ENCODE peak calls at places on chromosomes 11 and 22, in eight cellular contexts. P is tibial nerve, R is A549, E is Peyer's patch, G is HCT116, O is spleen, I is IMR-90, K is body of pancreas. H is an unnamed sample.

GRCh38 chr11:87324817-87325489 is 287.2 kb downstream of the TMEM135 start:
- DNase-seq in P (no peak), R (no peak), E (no peak), G (no peak), O (no peak), I (peak), K (no peak), H (no peak)

GRCh38 chr11:31870609-31871309 is 59.6 kb upstream of the PAX6 start:
- DNase-seq in P (peak), R (peak), E (no peak), G (peak), O (no peak), I (peak), K (peak), H (no peak)

GRCh38 chr11:43920598-43921419 is 21.6 kb upstream of the C11orf96 start:
- DNase-seq in P (peak), R (peak), E (no peak), G (peak), O (no peak), I (peak), K (peak), H (no peak)

GRCh38 chr22:37182101-37182948 is 5.7 kb downstream of the C1QTNF6 start:
- DNase-seq in P (no peak), R (no peak), E (no peak), G (no peak), O (peak), I (no peak), K (no peak), H (peak)

GRCh38 chr22:39068033-39068785 is 8.9 kb upstream of the APOBEC3G start:
- DNase-seq in P (no peak), R (no peak), E (no peak), G (no peak), O (no peak), I (no peak), K (no peak), H (no peak)

GRCh38 chr22:45579306-45579705 is 76.6 kb downstream of the FBLN1 start:
- DNase-seq in P (no peak), R (no peak), E (no peak), G (no peak), O (peak), I (no peak), K (no peak), H (no peak)

GRCh38 chr22:47610766-47611165 is 848.3 kb downstream of the TBC1D22A start:
- DNase-seq in P (no peak), R (no peak), E (no peak), G (no peak), O (peak), I (no peak), K (no peak), H (no peak)

GRCh38 chr11:2827792-2828191 is 57.8 kb downstream of the CDKN1C start:
- DNase-seq in P (no peak), R (no peak), E (no peak), G (no peak), O (no peak), I (no peak), K (no peak), H (no peak)

GRCh38 chr11:10322830-10323792 is 18.2 kb downstream of the ADM start:
- DNase-seq in P (no peak), R (peak), E (no peak), G (peak), O (no peak), I (peak), K (peak), H (peak)

GRCh38 chr11:45280449-45280848 is 5.7 kb downstream of the SYT13 start:
- DNase-seq in P (no peak), R (no peak), E (no peak), G (no peak), O (no peak), I (peak), K (no peak), H (no peak)

GRCh38 chr11:86577663-86578636 is 94.5 kb downstream of the ME3 start:
- DNase-seq in P (peak), R (peak), E (no peak), G (peak), O (peak), I (peak), K (peak), H (no peak)

GRCh38 chr11:12433571-12434061 is 56.2 kb downstream of the PARVA start:
- DNase-seq in P (no peak), R (no peak), E (no peak), G (no peak), O (no peak), I (peak), K (no peak), H (no peak)

GRCh38 chr11:86781546-86781945 is 18.8 kb upstream of the PRSS23 start:
- DNase-seq in P (no peak), R (no peak), E (no peak), G (no peak), O (no peak), I (no peak), K (no peak), H (no peak)

GRCh38 chr22:46974077-46974476 is 211.6 kb downstream of the TBC1D22A start:
- DNase-seq in P (no peak), R (no peak), E (no peak), G (no peak), O (no peak), I (no peak), K (no peak), H (no peak)

GRCh38 chr11:65260756-65261590 is 789 bp upstream of the POLA2 start:
- DNase-seq in P (peak), R (peak), E (no peak), G (no peak), O (no peak), I (no peak), K (no peak), H (no peak)

GRCh38 chr11:59923813-59924212 is 14.4 kb upstream of the OOSP1 start:
- DNase-seq in P (no peak), R (no peak), E (no peak), G (no peak), O (no peak), I (no peak), K (no peak), H (no peak)

GRCh38 chr22:37501610-37502341 is 15.6 kb upstream of the MFNG start:
- DNase-seq in P (peak), R (peak), E (no peak), G (no peak), O (no peak), I (peak), K (peak), H (no peak)

GRCh38 chr11:46674463-46675287 is 25.7 kb downstream of the ARHGAP1 start:
- DNase-seq in P (no peak), R (no peak), E (peak), G (no peak), O (peak), I (peak), K (no peak), H (no peak)

GRCh38 chr11:64204464-64204989 is 2.0 kb upstream of the FERMT3 start:
- DNase-seq in P (peak), R (peak), E (peak), G (peak), O (peak), I (peak), K (peak), H (peak)

GRCh38 chr11:64208086-64208795 is 1.7 kb downstream of the FERMT3 start:
- DNase-seq in P (no peak), R (no peak), E (no peak), G (no peak), O (peak), I (no peak), K (no peak), H (no peak)

GRCh38 chr11:64207247-64208085 is 945 bp downstream of the FERMT3 start:
- DNase-seq in P (peak), R (no peak), E (peak), G (no peak), O (peak), I (peak), K (no peak), H (no peak)

GRCh38 chr11:64208796-64209562 is 2.5 kb downstream of the FERMT3 start:
- DNase-seq in P (no peak), R (no peak), E (no peak), G (no peak), O (no peak), I (no peak), K (no peak), H (no peak)

DNA sequence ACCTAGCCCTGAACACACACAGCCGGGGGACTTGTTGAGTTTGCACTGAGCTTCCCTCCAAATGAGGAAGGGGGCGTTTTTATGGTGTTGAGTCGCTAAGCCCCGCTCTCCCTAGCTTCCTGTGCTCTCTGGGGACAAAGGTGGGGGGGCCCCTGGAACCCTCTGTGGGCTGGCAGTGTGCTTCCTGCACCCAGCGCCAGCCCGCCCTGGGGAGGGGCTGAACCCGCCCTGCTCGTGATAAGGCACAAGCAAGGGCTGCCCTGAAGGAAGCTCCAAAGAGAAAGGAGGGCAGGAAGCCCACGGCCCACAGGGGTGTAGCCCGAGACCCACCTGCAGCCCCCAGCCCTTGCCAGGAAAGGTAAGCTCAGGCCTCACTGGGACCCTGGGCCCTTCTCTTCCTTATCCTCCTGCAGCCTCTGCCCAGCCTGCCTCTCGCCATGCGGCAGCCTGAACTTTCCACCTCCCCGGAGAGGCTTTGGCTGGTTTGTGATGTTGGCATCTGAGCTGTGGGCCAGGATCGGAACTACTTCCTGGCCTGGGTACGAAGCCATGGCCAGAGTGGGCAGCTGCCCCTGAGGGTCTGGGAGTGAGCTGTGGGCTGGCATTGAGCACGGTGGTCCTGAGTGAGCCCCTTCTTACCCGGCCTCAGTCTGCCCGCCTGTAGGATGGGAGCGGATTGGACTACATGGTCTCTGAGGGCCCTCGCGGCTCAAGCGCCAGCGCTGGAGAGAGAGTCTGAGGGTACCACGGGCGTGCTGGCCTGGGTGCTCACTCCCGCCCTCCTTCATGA is at the start of gene FERMT3:
- DNase-seq in P (peak), R (no peak), E (peak), G (no peak), O (peak), I (no peak), K (no peak), H (no peak)
- TF ChIP-seq POLR2A in P (no peak), R (no peak), E (peak), G (no peak), O (no peak), I (no peak), K (no peak), H (no peak)

GRCh38 chr11:1571760-1572199 is 291 bp downstream of the DUSP8 start:
- DNase-seq in P (no peak), R (no peak), E (no peak), G (no peak), O (peak), I (no peak), K (no peak), H (no peak)

GRCh38 chr11:1569251-1569780 is 2.8 kb downstream of the DUSP8 start:
- DNase-seq in P (no peak), R (no peak), E (no peak), G (no peak), O (peak), I (no peak), K (peak), H (no peak)

GRCh38 chr11:1570001-1570453 is 2.0 kb downstream of the DUSP8 start:
- DNase-seq in P (no peak), R (no peak), E (no peak), G (no peak), O (peak), I (no peak), K (peak), H (peak)

GRCh38 chr11:1570896-1571759 is 943 bp downstream of the DUSP8 start:
- DNase-seq in P (no peak), R (no peak), E (peak), G (no peak), O (peak), I (no peak), K (peak), H (peak)

GRCh38 chr11:1570531-1570895 is 1.6 kb downstream of the DUSP8 start:
- DNase-seq in P (no peak), R (no peak), E (no peak), G (no peak), O (no peak), I (no peak), K (no peak), H (no peak)
- H3K4me3 ChIP-seq in P (peak), R (peak), E (no peak), G (peak), O (no peak), I (peak), K (no peak), H (no peak)

DNA sequence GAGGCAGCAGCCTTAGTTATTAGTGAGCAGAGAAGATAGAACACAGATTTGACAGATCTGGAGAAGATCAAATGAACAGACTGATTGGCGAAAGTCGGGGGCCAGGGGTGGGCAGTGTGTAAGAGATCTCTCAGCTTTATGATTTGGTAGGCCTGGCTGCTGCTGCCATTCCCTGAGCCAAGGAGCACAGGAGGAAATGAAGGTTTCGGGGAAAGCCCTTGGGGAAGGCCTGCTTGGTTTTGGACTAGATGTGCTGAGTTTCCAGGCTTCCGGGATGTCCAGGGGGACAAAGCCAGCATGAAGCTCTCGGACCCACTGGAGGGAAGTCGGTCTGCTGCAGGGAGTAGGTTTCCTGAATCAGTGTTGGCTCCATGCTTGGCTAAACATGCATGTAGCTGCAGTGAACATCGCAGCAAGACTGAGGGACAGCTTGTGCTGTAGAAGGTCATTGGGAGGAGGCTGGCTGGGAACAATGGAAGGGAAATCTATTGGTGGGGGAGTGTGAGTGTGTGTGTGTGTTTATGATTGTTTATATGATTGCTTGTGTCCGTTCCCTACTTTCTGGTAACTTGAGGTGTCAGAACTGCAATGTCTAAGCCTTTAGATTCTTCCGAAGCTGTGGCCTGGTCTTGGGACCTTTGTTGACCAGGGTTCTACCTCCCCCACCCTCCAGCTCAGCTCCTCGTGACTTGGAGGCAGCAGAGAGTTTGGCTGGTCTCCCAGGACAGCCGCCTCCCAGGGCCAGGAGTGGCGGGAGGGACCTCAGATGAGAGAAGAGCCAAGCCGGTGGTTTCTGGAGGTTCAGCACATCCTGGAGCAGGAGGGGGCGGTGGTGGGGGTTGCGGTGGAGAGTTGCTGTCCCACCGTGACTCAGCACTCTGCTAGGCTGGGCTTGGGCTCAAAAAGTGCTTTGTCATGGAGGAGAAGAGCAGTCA is 4.0 kb upstream of the FTH1 start:
- DNase-seq in P (peak), R (peak), E (peak), G (peak), O (peak), I (peak), K (peak), H (peak)
- TF ChIP-seq POLR2A in P (peak), R (no peak), E (no peak), G (peak), O (peak), I (no peak), K (peak), H (no peak)

DNA sequence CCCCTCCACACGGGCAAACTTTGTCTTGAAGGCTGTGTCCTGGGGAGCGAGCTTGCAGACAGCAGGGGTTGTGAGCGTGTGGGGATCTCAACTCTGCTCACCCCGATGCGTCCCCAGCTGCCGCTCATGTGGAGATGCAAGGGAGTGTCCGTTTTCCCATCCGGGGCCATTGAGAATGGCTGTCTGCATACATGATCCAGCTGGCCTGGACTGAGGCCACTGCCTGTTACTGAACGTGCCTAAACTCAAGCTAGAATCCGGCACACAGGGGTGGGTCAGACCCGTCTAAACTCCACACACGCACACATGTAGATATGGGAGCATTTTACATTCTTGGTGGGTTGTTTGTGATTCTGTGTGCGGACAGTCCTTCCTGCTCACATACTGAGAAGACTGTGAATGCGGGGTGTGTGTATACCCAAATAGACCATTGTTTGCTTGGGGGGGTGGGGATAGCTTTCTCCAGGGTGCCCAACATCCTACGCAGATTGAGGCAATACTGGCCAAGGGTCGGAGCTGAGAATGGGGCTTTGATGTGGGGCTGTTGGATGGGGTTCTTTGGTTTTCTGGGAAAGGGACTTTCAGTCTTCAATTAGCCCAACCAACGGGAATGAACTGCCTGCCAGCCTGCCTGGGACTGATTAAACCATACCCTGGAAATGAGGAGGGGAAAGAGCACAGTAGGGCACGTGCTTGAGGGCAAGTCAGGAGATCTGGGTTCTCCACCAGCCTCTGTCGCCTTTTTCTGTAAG is 60.4 kb downstream of the ST3GAL4 start:
- DNase-seq in P (peak), R (no peak), E (no peak), G (no peak), O (no peak), I (no peak), K (peak), H (no peak)
- H3K4me3 ChIP-seq in P (peak), R (no peak), E (peak), G (no peak), O (no peak), I (no peak), K (no peak), H (peak)

DNA sequence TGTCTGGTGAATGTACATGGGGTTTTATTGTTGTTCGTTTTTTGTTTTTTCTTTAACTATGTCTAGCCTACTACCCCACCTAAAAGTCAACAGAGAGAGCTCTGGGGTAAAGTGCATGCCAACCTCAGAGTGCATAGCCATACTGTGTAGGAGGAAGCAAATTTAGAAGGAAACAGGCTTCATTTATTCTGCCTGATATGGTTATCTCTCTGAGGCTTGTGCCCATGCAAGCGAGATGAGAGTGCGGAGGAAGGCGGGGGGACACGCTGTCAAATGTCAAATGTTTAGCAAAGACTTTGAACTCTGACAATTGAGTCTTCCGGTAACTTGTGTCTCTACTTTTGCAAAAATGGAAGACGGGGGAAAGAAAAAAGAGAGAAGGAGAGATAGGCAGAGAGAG is 295.5 kb downstream of the ETS1 start:
- DNase-seq in P (no peak), R (no peak), E (peak), G (no peak), O (peak), I (no peak), K (no peak), H (no peak)
- TF ChIP-seq POLR2A in P (no peak), R (no peak), E (no peak), G (no peak), O (no peak), I (no peak), K (no peak), H (no peak)

GRCh38 chr11:129538323-129538722 is 162.7 kb downstream of the BARX2 start:
- DNase-seq in P (no peak), R (no peak), E (no peak), G (no peak), O (no peak), I (no peak), K (no peak), H (no peak)

GRCh38 chr11:129544691-129545090 is 169.0 kb downstream of the BARX2 start:
- DNase-seq in P (no peak), R (no peak), E (no peak), G (no peak), O (no peak), I (no peak), K (no peak), H (no peak)

GRCh38 chr11:129546266-129546665 is 170.6 kb downstream of the BARX2 start:
- DNase-seq in P (no peak), R (no peak), E (no peak), G (no peak), O (no peak), I (no peak), K (no peak), H (no peak)

GRCh38 chr11:129543515-129544290 is 168.1 kb downstream of the BARX2 start:
- DNase-seq in P (no peak), R (no peak), E (no peak), G (no peak), O (no peak), I (no peak), K (no peak), H (no peak)
- H3K4me3 ChIP-seq in P (no peak), R (no peak), E (no peak), G (no peak), O (no peak), I (no peak), K (no peak), H (no peak)

DNA sequence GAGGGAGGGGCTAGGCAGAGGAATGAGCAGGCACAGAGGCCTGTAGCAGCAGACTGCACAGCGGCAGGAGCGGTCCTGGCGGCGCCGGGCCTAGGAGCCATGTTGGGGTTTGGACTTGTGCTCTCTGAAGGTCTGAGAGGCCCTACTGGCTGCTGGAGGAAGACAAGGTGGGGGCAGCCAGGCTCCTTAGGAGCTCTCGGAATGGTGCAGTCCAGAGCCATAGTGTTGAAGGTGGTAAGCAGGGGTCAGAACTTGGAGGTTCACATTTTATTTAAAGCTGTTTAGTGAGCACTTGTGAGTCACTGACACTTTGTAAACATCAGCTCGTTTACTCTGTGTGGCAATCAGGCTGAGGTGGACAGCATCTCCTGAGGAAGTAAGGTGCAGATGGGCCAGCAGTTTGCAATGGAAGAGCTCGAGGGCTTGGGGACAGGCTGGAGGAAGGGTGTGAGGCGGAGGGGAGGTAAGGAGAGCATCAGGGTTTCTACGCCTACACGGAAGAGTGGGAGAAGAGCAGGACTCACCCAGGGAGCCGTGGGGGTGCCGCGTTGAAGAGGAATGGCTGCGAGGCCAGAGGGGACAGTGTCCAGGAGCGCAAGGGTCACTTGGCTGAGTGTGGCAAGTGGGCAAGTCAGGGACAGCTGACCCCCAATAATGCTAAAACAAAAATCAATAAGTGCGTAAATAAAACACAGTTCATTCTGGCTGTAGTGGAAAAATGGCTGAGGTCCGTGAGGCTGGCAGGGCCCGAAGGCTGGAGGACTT is 10.0 kb upstream of the TMEM191C start:
- DNase-seq in P (no peak), R (peak), E (no peak), G (no peak), O (peak), I (peak), K (peak), H (peak)
- TF ChIP-seq POLR2A in P (no peak), R (no peak), E (no peak), G (no peak), O (no peak), I (no peak), K (no peak), H (no peak)

H was measured in suprapubic skin.